ENCODE peak calls at places on chromosomes 13 and 19, in six cellular contexts. J is lung, O is cardiac fibroblast, U is brain microvascular endothelial cell, V is hippocampal formation, X is GM04504. N is an unnamed sample.

GRCh38 chr19:28737021-28737525 is 475.9 kb downstream of the UQCRFS1 start:
- DNase-seq in J (no peak), O (peak; percentile 66), U (peak; percentile 24), V (no peak), X (peak; percentile 28), N (no peak)

GRCh38 chr13:33514362-33514761 is 228.8 kb upstream of the STARD13 start:
- DNase-seq in J (no peak), O (no peak), U (no peak), V (no peak), X (no peak), N (no peak)

GRCh38 chr19:46924874-46925547 is 64.2 kb downstream of the ARHGAP35 start:
- DNase-seq in J (no peak), O (no peak), U (no peak), V (no peak), X (no peak), N (no peak)

GRCh38 chr19:16337809-16338469 is 13.3 kb downstream of the KLF2 start:
- DNase-seq in J (no peak), O (no peak), U (no peak), V (no peak), X (no peak), N (no peak)

GRCh38 chr13:39048806-39049205 is 10.6 kb downstream of the NHLRC3 start:
- DNase-seq in J (no peak), O (no peak), U (no peak), V (no peak), X (no peak), N (no peak)

GRCh38 chr13:19862511-19863313 is 737 bp downstream of the ZMYM5 start:
- DNase-seq in J (peak; percentile 35), O (peak; percentile 25), U (peak; percentile 1), V (peak; percentile 45), X (no peak), N (peak; percentile 26)

GRCh38 chr13:31835932-31836331 is 96.6 kb downstream of the RXFP2 start:
- DNase-seq in J (no peak), O (peak; percentile 29), U (peak; percentile 65), V (no peak), X (peak; percentile 34), N (no peak)

GRCh38 chr13:34764246-34764645 is 177.8 kb upstream of the NBEA start:
- DNase-seq in J (no peak), O (no peak), U (no peak), V (no peak), X (no peak), N (no peak)

GRCh38 chr19:2097330-2098327 is 914 bp downstream of the IZUMO4 start:
- DNase-seq in J (no peak), O (no peak), U (no peak), V (no peak), X (no peak), N (peak; percentile 65)

N was measured in T-helper 22 cell.